ENCODE peak calls at places on chromosomes 3 and 15, in nine cellular contexts. One of them, this sample, is unnamed.

GRCh38 chr3:45143673-45144670 is 2.2 kb downstream of the CDCP1 start:
- DNase-seq in breast epithelium: no peak
- DNase-seq in keratinocyte: no peak
- DNase-seq in NCI-H1417: no peak
- DNase-seq in SJCRH30: no peak
- DNase-seq in HCT116: no peak
- DNase-seq in activated T-cell treated with anti-CD3 and anti-CD28 coated beads for 24 hours: no peak
- DNase-seq in CD8-positive, alpha-beta memory T cell: no peak
- DNase-seq in effector CD4-positive, alpha-beta T cell: no peak
- DNase-seq in this sample: no peak

GRCh38 chr15:63672775-63673174 is 75.6 kb downstream of the FBXL22 start:
- DNase-seq in breast epithelium: no peak
- DNase-seq in keratinocyte: no peak
- DNase-seq in NCI-H1417: no peak
- DNase-seq in SJCRH30: no peak
- DNase-seq in HCT116: no peak
- DNase-seq in activated T-cell treated with anti-CD3 and anti-CD28 coated beads for 24 hours: no peak
- DNase-seq in CD8-positive, alpha-beta memory T cell: peak
- DNase-seq in effector CD4-positive, alpha-beta T cell: no peak
- DNase-seq in this sample: no peak

GRCh38 chr3:159779883-159780282 is 208.8 kb upstream of the IL12A start:
- DNase-seq in breast epithelium: no peak
- DNase-seq in keratinocyte: no peak
- DNase-seq in NCI-H1417: no peak
- DNase-seq in SJCRH30: no peak
- DNase-seq in HCT116: no peak
- DNase-seq in activated T-cell treated with anti-CD3 and anti-CD28 coated beads for 24 hours: no peak
- DNase-seq in CD8-positive, alpha-beta memory T cell: no peak
- DNase-seq in effector CD4-positive, alpha-beta T cell: no peak
- DNase-seq in this sample: no peak

GRCh38 chr15:57462391-57462790 is 86.1 kb downstream of the CGNL1 start:
- DNase-seq in breast epithelium: no peak
- DNase-seq in keratinocyte: no peak
- DNase-seq in NCI-H1417: no peak
- DNase-seq in SJCRH30: no peak
- DNase-seq in HCT116: no peak
- DNase-seq in activated T-cell treated with anti-CD3 and anti-CD28 coated beads for 24 hours: no peak
- DNase-seq in CD8-positive, alpha-beta memory T cell: no peak
- DNase-seq in effector CD4-positive, alpha-beta T cell: no peak
- DNase-seq in this sample: no peak

GRCh38 chr15:81274255-81274654 is 49.7 kb downstream of the STARD5 start:
- DNase-seq in breast epithelium: no peak
- DNase-seq in keratinocyte: no peak
- DNase-seq in NCI-H1417: no peak
- DNase-seq in SJCRH30: no peak
- DNase-seq in HCT116: no peak
- DNase-seq in activated T-cell treated with anti-CD3 and anti-CD28 coated beads for 24 hours: no peak
- DNase-seq in CD8-positive, alpha-beta memory T cell: no peak
- DNase-seq in effector CD4-positive, alpha-beta T cell: no peak
- DNase-seq in this sample: no peak

GRCh38 chr3:2851356-2851755 is 258.8 kb downstream of the IL5RA start:
- DNase-seq in breast epithelium: no peak
- DNase-seq in keratinocyte: no peak
- DNase-seq in NCI-H1417: no peak
- DNase-seq in SJCRH30: no peak
- DNase-seq in HCT116: no peak
- DNase-seq in activated T-cell treated with anti-CD3 and anti-CD28 coated beads for 24 hours: no peak
- DNase-seq in CD8-positive, alpha-beta memory T cell: no peak
- DNase-seq in effector CD4-positive, alpha-beta T cell: no peak
- DNase-seq in this sample: no peak

GRCh38 chr15:33913459-33913858 is 54.8 kb upstream of the CHRM5 start:
- DNase-seq in breast epithelium: no peak
- DNase-seq in keratinocyte: no peak
- DNase-seq in NCI-H1417: no peak
- DNase-seq in SJCRH30: no peak
- DNase-seq in HCT116: no peak
- DNase-seq in activated T-cell treated with anti-CD3 and anti-CD28 coated beads for 24 hours: no peak
- DNase-seq in CD8-positive, alpha-beta memory T cell: no peak
- DNase-seq in effector CD4-positive, alpha-beta T cell: no peak
- DNase-seq in this sample: no peak

GRCh38 chr3:59678042-59678707 is 628.4 kb upstream of the CFAP20DC start:
- DNase-seq in breast epithelium: peak
- DNase-seq in keratinocyte: no peak
- DNase-seq in NCI-H1417: peak
- DNase-seq in SJCRH30: no peak
- DNase-seq in HCT116: no peak
- DNase-seq in activated T-cell treated with anti-CD3 and anti-CD28 coated beads for 24 hours: no peak
- DNase-seq in CD8-positive, alpha-beta memory T cell: no peak
- DNase-seq in effector CD4-positive, alpha-beta T cell: no peak
- DNase-seq in this sample: no peak

GRCh38 chr15:69903476-69904295 is 194.0 kb downstream of the TLE3 start:
- DNase-seq in breast epithelium: no peak
- DNase-seq in keratinocyte: no peak
- DNase-seq in NCI-H1417: no peak
- DNase-seq in SJCRH30: no peak
- DNase-seq in HCT116: no peak
- DNase-seq in activated T-cell treated with anti-CD3 and anti-CD28 coated beads for 24 hours: no peak
- DNase-seq in CD8-positive, alpha-beta memory T cell: no peak
- DNase-seq in effector CD4-positive, alpha-beta T cell: no peak
- DNase-seq in this sample: no peak

GRCh38 chr3:73605388-73605787 is 19.4 kb downstream of the PDZRN3 start:
- DNase-seq in breast epithelium: no peak
- DNase-seq in keratinocyte: no peak
- DNase-seq in NCI-H1417: no peak
- DNase-seq in SJCRH30: no peak
- DNase-seq in HCT116: no peak
- DNase-seq in activated T-cell treated with anti-CD3 and anti-CD28 coated beads for 24 hours: no peak
- DNase-seq in CD8-positive, alpha-beta memory T cell: no peak
- DNase-seq in effector CD4-positive, alpha-beta T cell: no peak
- DNase-seq in this sample: no peak

GRCh38 chr3:72554689-72555088 is 293.6 kb downstream of the SHQ1 start:
- DNase-seq in breast epithelium: no peak
- DNase-seq in keratinocyte: no peak
- DNase-seq in NCI-H1417: no peak
- DNase-seq in SJCRH30: no peak
- DNase-seq in HCT116: no peak
- DNase-seq in activated T-cell treated with anti-CD3 and anti-CD28 coated beads for 24 hours: no peak
- DNase-seq in CD8-positive, alpha-beta memory T cell: no peak
- DNase-seq in effector CD4-positive, alpha-beta T cell: no peak
- DNase-seq in this sample: no peak

GRCh38 chr15:52008326-52008697 is 10.7 kb upstream of the MAPK6 start:
- DNase-seq in breast epithelium: no peak
- DNase-seq in keratinocyte: no peak
- DNase-seq in NCI-H1417: no peak
- DNase-seq in SJCRH30: no peak
- DNase-seq in HCT116: no peak
- DNase-seq in activated T-cell treated with anti-CD3 and anti-CD28 coated beads for 24 hours: no peak
- DNase-seq in CD8-positive, alpha-beta memory T cell: no peak
- DNase-seq in effector CD4-positive, alpha-beta T cell: no peak
- DNase-seq in this sample: no peak

GRCh38 chr3:111326144-111326995 is 215.6 kb upstream of the CD96 start:
- DNase-seq in breast epithelium: no peak
- DNase-seq in keratinocyte: no peak
- DNase-seq in NCI-H1417: no peak
- DNase-seq in SJCRH30: no peak
- DNase-seq in HCT116: no peak
- DNase-seq in activated T-cell treated with anti-CD3 and anti-CD28 coated beads for 24 hours: no peak
- DNase-seq in CD8-positive, alpha-beta memory T cell: no peak
- DNase-seq in effector CD4-positive, alpha-beta T cell: no peak
- DNase-seq in this sample: no peak

GRCh38 chr15:64003182-64003581 is 43.1 kb downstream of the DAPK2 start:
- DNase-seq in breast epithelium: no peak
- DNase-seq in keratinocyte: no peak
- DNase-seq in NCI-H1417: no peak
- DNase-seq in SJCRH30: no peak
- DNase-seq in HCT116: no peak
- DNase-seq in activated T-cell treated with anti-CD3 and anti-CD28 coated beads for 24 hours: no peak
- DNase-seq in CD8-positive, alpha-beta memory T cell: no peak
- DNase-seq in effector CD4-positive, alpha-beta T cell: no peak
- DNase-seq in this sample: no peak

GRCh38 chr15:60660290-60661051 is 181.5 kb upstream of the ICE2 start:
- DNase-seq in breast epithelium: no peak
- DNase-seq in keratinocyte: no peak
- DNase-seq in NCI-H1417: no peak
- DNase-seq in SJCRH30: peak
- DNase-seq in HCT116: no peak
- DNase-seq in activated T-cell treated with anti-CD3 and anti-CD28 coated beads for 24 hours: no peak
- DNase-seq in CD8-positive, alpha-beta memory T cell: no peak
- DNase-seq in effector CD4-positive, alpha-beta T cell: no peak
- DNase-seq in this sample: no peak

GRCh38 chr15:43441316-43441715 is 51.6 kb downstream of the TP53BP1 start:
- DNase-seq in breast epithelium: no peak
- DNase-seq in keratinocyte: no peak
- DNase-seq in NCI-H1417: peak
- DNase-seq in SJCRH30: peak
- DNase-seq in HCT116: no peak
- DNase-seq in activated T-cell treated with anti-CD3 and anti-CD28 coated beads for 24 hours: no peak
- DNase-seq in CD8-positive, alpha-beta memory T cell: no peak
- DNase-seq in effector CD4-positive, alpha-beta T cell: no peak
- DNase-seq in this sample: no peak

GRCh38 chr3:188526057-188526456 is 372.1 kb downstream of the LPP start:
- DNase-seq in breast epithelium: no peak
- DNase-seq in keratinocyte: no peak
- DNase-seq in NCI-H1417: no peak
- DNase-seq in SJCRH30: no peak
- DNase-seq in HCT116: no peak
- DNase-seq in activated T-cell treated with anti-CD3 and anti-CD28 coated beads for 24 hours: no peak
- DNase-seq in CD8-positive, alpha-beta memory T cell: no peak
- DNase-seq in effector CD4-positive, alpha-beta T cell: no peak
- DNase-seq in this sample: no peak

GRCh38 chr15:25391971-25392733 is 46.7 kb downstream of the UBE3A start:
- DNase-seq in breast epithelium: no peak
- DNase-seq in keratinocyte: peak
- DNase-seq in NCI-H1417: no peak
- DNase-seq in SJCRH30: no peak
- DNase-seq in HCT116: no peak
- DNase-seq in activated T-cell treated with anti-CD3 and anti-CD28 coated beads for 24 hours: no peak
- DNase-seq in CD8-positive, alpha-beta memory T cell: no peak
- DNase-seq in effector CD4-positive, alpha-beta T cell: no peak
- DNase-seq in this sample: no peak

GRCh38 chr3:109921509-109921908 is 584.2 kb upstream of the DPPA4 start:
- DNase-seq in breast epithelium: no peak
- DNase-seq in keratinocyte: no peak
- DNase-seq in NCI-H1417: no peak
- DNase-seq in SJCRH30: peak
- DNase-seq in HCT116: no peak
- DNase-seq in activated T-cell treated with anti-CD3 and anti-CD28 coated beads for 24 hours: no peak
- DNase-seq in CD8-positive, alpha-beta memory T cell: no peak
- DNase-seq in effector CD4-positive, alpha-beta T cell: no peak
- DNase-seq in this sample: no peak

GRCh38 chr3:172201990-172202318 is 162.6 kb downstream of the FNDC3B start:
- DNase-seq in breast epithelium: no peak
- DNase-seq in keratinocyte: no peak
- DNase-seq in NCI-H1417: no peak
- DNase-seq in SJCRH30: no peak
- DNase-seq in HCT116: no peak
- DNase-seq in activated T-cell treated with anti-CD3 and anti-CD28 coated beads for 24 hours: no peak
- DNase-seq in CD8-positive, alpha-beta memory T cell: no peak
- DNase-seq in effector CD4-positive, alpha-beta T cell: no peak
- DNase-seq in this sample: no peak

GRCh38 chr3:101203411-101203810 is 117.0 kb downstream of the IMPG2 start:
- DNase-seq in breast epithelium: peak
- DNase-seq in keratinocyte: no peak
- DNase-seq in NCI-H1417: no peak
- DNase-seq in SJCRH30: no peak
- DNase-seq in HCT116: no peak
- DNase-seq in activated T-cell treated with anti-CD3 and anti-CD28 coated beads for 24 hours: no peak
- DNase-seq in CD8-positive, alpha-beta memory T cell: no peak
- DNase-seq in effector CD4-positive, alpha-beta T cell: no peak
- DNase-seq in this sample: no peak

GRCh38 chr3:67334588-67334987 is 319.8 kb downstream of the SUCLG2 start:
- DNase-seq in breast epithelium: no peak
- DNase-seq in keratinocyte: no peak
- DNase-seq in NCI-H1417: no peak
- DNase-seq in SJCRH30: no peak
- DNase-seq in HCT116: no peak
- DNase-seq in activated T-cell treated with anti-CD3 and anti-CD28 coated beads for 24 hours: no peak
- DNase-seq in CD8-positive, alpha-beta memory T cell: no peak
- DNase-seq in effector CD4-positive, alpha-beta T cell: no peak
- DNase-seq in this sample: no peak

GRCh38 chr3:105868450-105868744 is 415 bp downstream of the CBLB start:
- DNase-seq in breast epithelium: peak
- DNase-seq in keratinocyte: no peak
- DNase-seq in NCI-H1417: peak
- DNase-seq in SJCRH30: peak
- DNase-seq in HCT116: no peak
- DNase-seq in activated T-cell treated with anti-CD3 and anti-CD28 coated beads for 24 hours: no peak
- DNase-seq in CD8-positive, alpha-beta memory T cell: no peak
- DNase-seq in effector CD4-positive, alpha-beta T cell: no peak
- DNase-seq in this sample: no peak

GRCh38 chr3:57397175-57398026 is 104.9 kb upstream of the ASB14 start:
- DNase-seq in breast epithelium: peak
- DNase-seq in keratinocyte: peak
- DNase-seq in NCI-H1417: no peak
- DNase-seq in SJCRH30: peak
- DNase-seq in HCT116: peak
- DNase-seq in activated T-cell treated with anti-CD3 and anti-CD28 coated beads for 24 hours: peak
- DNase-seq in CD8-positive, alpha-beta memory T cell: peak
- DNase-seq in effector CD4-positive, alpha-beta T cell: peak
- DNase-seq in this sample: peak

GRCh38 chr3:21517184-21517583 is 233.8 kb downstream of the ZNF385D start:
- DNase-seq in breast epithelium: no peak
- DNase-seq in keratinocyte: no peak
- DNase-seq in NCI-H1417: no peak
- DNase-seq in SJCRH30: no peak
- DNase-seq in HCT116: no peak
- DNase-seq in activated T-cell treated with anti-CD3 and anti-CD28 coated beads for 24 hours: no peak
- DNase-seq in CD8-positive, alpha-beta memory T cell: no peak
- DNase-seq in effector CD4-positive, alpha-beta T cell: no peak
- DNase-seq in this sample: no peak

GRCh38 chr3:108202834-108203233 is 19.4 kb downstream of the IFT57 start:
- DNase-seq in breast epithelium: no peak
- DNase-seq in keratinocyte: no peak
- DNase-seq in NCI-H1417: no peak
- DNase-seq in SJCRH30: no peak
- DNase-seq in HCT116: no peak
- DNase-seq in activated T-cell treated with anti-CD3 and anti-CD28 coated beads for 24 hours: no peak
- DNase-seq in CD8-positive, alpha-beta memory T cell: no peak
- DNase-seq in effector CD4-positive, alpha-beta T cell: no peak
- DNase-seq in this sample: no peak

GRCh38 chr15:84552896-84553295 is 47.9 kb upstream of the ZSCAN2 start:
- DNase-seq in breast epithelium: no peak
- DNase-seq in keratinocyte: no peak
- DNase-seq in NCI-H1417: no peak
- DNase-seq in SJCRH30: no peak
- DNase-seq in HCT116: no peak
- DNase-seq in activated T-cell treated with anti-CD3 and anti-CD28 coated beads for 24 hours: no peak
- DNase-seq in CD8-positive, alpha-beta memory T cell: no peak
- DNase-seq in effector CD4-positive, alpha-beta T cell: no peak
- DNase-seq in this sample: no peak

This sample was measured in HL-60.